ENCODE peak calls at places on chromosomes 6 and 20, in six cellular contexts. X, K, H, U, W and E are unnamed samples.

GRCh38 chr6:87430499-87430898 is 22.7 kb downstream of the CFAP206 start:
- DNase-seq in X (no peak), K (no peak), H (no peak), U (no peak), W (no peak), E (no peak)

GRCh38 chr20:58372836-58373235 is 16.2 kb upstream of the VAPB start:
- DNase-seq in X (peak), K (no peak), H (no peak), U (no peak), W (no peak), E (no peak)

GRCh38 chr6:169968541-169969270 is 217.3 kb downstream of the ERMARD start:
- DNase-seq in X (no peak), K (no peak), H (no peak), U (no peak), W (no peak), E (no peak)

GRCh38 chr6:47936820-47937219 is 155.0 kb downstream of the OPN5 start:
- DNase-seq in X (no peak), K (no peak), H (no peak), U (no peak), W (no peak), E (no peak)

GRCh38 chr6:1724616-1725015 is 114.9 kb downstream of the FOXC1 start:
- DNase-seq in X (no peak), K (no peak), H (no peak), U (peak), W (no peak), E (no peak)

GRCh38 chr6:109252261-109253041 is 129.8 kb downstream of the CD164 start:
- DNase-seq in X (peak), K (no peak), H (no peak), U (no peak), W (no peak), E (no peak)

GRCh38 chr20:37922016-37922415 is 19.1 kb downstream of the VSTM2L start:
- DNase-seq in X (no peak), K (no peak), H (no peak), U (no peak), W (no peak), E (no peak)

GRCh38 chr6:118644007-118644406 is 7.4 kb downstream of the CEP85L start:
- DNase-seq in X (no peak), K (no peak), H (peak), U (no peak), W (no peak), E (no peak)

GRCh38 chr6:44223471-44224153 is at the start of gene SLC29A1:
- DNase-seq in X (peak), K (no peak), H (peak), U (peak), W (peak), E (no peak)

GRCh38 chr20:57013741-57014140 is 252.7 kb downstream of the BMP7 start:
- DNase-seq in X (peak), K (no peak), H (no peak), U (peak), W (no peak), E (no peak)

GRCh38 chr6:21593927-21594421 is 423 bp downstream of the SOX4 start:
- DNase-seq in X (peak), K (no peak), H (peak), U (no peak), W (no peak), E (no peak)

GRCh38 chr6:75830959-75831885 is 82.2 kb downstream of the MYO6 start:
- DNase-seq in X (no peak), K (no peak), H (peak), U (peak), W (no peak), E (peak)

DNA sequence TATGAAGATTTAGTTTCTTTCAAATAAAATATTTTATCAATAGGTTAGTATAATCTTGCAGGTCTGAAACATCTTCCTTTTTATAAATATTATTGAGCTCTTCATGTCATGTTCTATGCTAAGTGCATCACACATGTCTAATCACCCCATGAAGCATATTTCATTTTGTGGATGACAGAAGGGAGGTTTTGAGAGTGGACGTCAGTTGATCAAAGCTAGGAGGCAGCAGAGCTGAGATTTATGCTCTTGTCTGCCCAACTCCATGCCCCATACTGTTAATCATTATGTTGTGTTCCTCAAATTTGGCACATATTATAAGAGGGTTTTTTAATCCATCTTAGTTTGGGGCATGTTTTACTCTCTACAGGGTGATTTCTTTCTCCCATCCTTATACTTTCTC is 22.7 kb downstream of the DSE start:
- DNase-seq in X (no peak), K (no peak), H (no peak), U (no peak), W (no peak), E (no peak)
- TF ChIP-seq CTCF in X (no peak), K (no peak), H (peak), U (no peak), W (peak), E (no peak)

GRCh38 chr6:113669641-113670040 is 187.5 kb upstream of the MARCKS start:
- DNase-seq in X (no peak), K (no peak), H (no peak), U (no peak), W (no peak), E (no peak)

GRCh38 chr6:113674075-113674474 is 183.1 kb upstream of the MARCKS start:
- DNase-seq in X (no peak), K (no peak), H (no peak), U (no peak), W (no peak), E (no peak)

GRCh38 chr6:113676057-113676456 is 181.1 kb upstream of the MARCKS start:
- DNase-seq in X (no peak), K (no peak), H (no peak), U (no peak), W (no peak), E (no peak)

GRCh38 chr6:113671440-113671839 is 185.7 kb upstream of the MARCKS start:
- DNase-seq in X (no peak), K (no peak), H (peak), U (no peak), W (no peak), E (no peak)

GRCh38 chr6:113672691-113673149 is 184.4 kb upstream of the MARCKS start:
- DNase-seq in X (no peak), K (no peak), H (peak), U (no peak), W (peak), E (peak)
- H3K4me3 ChIP-seq in X (no peak), K (peak), H (peak), U (no peak), W (peak), E (peak)

GRCh38 chr6:4860387-4860786 is 84.2 kb downstream of the CDYL start:
- DNase-seq in X (no peak), K (no peak), H (no peak), U (no peak), W (no peak), E (no peak)

GRCh38 chr6:4853349-4853748 is 77.1 kb downstream of the CDYL start:
- DNase-seq in X (no peak), K (no peak), H (no peak), U (no peak), W (no peak), E (no peak)

GRCh38 chr6:4853782-4854511 is 77.7 kb downstream of the CDYL start:
- DNase-seq in X (peak), K (no peak), H (peak), U (peak), W (no peak), E (no peak)

GRCh38 chr6:4858194-4859028 is 82.2 kb downstream of the CDYL start:
- DNase-seq in X (no peak), K (no peak), H (no peak), U (no peak), W (no peak), E (no peak)

DNA sequence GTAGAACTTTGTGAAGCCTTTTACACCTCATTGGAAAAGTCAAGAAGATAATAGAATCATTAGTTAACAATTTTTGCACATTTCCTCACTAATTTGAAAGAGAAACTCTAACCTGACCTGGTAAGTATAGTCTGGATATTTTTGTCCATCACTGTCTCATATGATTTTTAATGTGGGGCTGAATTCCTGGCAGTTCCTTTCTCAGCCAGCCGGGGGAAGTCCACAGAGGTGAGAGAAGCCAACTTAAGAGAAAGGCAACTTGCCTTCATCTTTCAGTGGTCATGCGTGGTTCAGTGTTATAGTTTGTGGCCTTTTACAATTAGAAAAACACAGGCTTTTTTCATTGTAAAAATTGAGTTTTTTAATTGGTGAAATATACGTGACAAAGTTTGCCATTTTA is 80.6 kb downstream of the CDYL start:
- DNase-seq in X (no peak), K (no peak), H (no peak), U (no peak), W (no peak), E (no peak)
- TF ChIP-seq CTCF in X (no peak), K (no peak), H (no peak), U (no peak), W (no peak), E (no peak)

DNA sequence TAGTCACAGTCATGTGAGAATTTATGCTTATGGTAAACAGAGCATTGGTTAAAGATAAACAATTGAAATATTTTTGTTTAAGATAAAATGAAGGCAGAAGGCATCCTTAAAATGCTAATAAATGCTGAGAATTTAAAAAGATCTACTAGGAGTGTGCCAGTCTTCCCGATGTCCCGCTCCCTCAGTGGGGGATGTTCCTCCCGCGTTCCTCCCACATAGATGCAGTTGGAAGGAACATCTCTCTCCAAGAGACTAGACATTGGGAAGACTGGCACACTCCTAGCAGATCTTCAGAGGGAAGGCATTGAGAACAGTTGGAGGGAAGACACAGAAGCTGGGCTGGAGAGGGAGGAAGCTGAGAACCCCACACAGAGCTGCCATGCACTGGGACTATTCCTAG is 203.3 kb downstream of the EDN1 start:
- DNase-seq in X (no peak), K (no peak), H (no peak), U (no peak), W (no peak), E (no peak)
- H3K4me3 ChIP-seq in X (no peak), K (no peak), H (no peak), U (no peak), W (no peak), E (no peak)

GRCh38 chr6:154508573-154509375 is 1.7 kb downstream of the CNKSR3 start:
- DNase-seq in X (peak), K (no peak), H (peak), U (peak), W (no peak), E (no peak)

GRCh38 chr6:154509421-154510143 is 903 bp downstream of the CNKSR3 start:
- DNase-seq in X (peak), K (no peak), H (no peak), U (peak), W (no peak), E (no peak)

GRCh38 chr6:154511735-154512097 is 1.2 kb upstream of the CNKSR3 start:
- DNase-seq in X (no peak), K (no peak), H (no peak), U (no peak), W (no peak), E (no peak)

GRCh38 chr6:154512214-154512613 is 1.7 kb upstream of the CNKSR3 start:
- DNase-seq in X (no peak), K (no peak), H (no peak), U (no peak), W (no peak), E (no peak)

DNA sequence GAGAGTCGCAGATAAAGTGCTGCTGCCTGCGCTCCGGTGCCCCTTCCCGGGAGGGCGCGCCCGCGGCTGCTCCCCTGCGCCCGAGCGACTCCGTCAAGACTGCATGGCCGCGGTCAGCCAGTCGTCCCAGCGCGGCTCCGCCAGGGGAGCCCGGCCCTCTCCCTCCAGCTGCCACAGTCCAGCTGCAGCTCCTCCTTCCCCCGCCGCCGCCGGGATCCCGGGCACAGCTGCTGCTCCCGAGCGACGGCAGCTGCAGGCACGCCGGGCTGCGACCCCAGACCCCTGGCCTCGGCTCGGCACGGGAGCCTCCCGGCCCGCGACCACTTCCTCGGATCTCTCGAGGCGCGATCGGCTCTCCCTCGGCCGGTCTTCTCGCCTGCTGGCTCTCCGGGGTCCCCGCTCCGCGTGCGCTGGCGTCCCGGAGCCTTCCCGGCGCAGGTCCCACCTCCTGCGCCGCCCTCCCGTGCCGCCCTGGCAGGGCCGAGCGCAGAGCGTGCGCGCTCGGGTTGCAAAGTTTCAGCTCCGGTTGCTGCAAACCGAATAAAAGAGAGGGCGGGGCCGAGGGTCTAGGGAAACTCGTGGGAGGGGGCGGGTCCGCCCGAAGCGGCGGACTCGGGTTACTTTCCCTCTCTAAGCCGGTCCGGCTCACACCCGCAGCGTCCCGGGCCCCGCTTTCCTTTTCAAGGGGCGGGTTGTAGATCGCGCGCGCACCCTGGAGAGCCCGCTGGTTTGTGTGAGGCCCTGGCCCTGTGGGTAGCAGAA is at the start of gene CNKSR3:
- DNase-seq in X (peak), K (peak), H (peak), U (peak), W (peak), E (peak)
- TF ChIP-seq CTCF in X (no peak), K (no peak), H (peak), U (no peak), W (no peak), E (no peak)

GRCh38 chr6:147708170-147708569 is 199.7 kb downstream of the SAMD5 start:
- DNase-seq in X (no peak), K (no peak), H (no peak), U (no peak), W (no peak), E (no peak)

GRCh38 chr6:147711511-147711910 is 203.0 kb downstream of the SAMD5 start:
- DNase-seq in X (no peak), K (no peak), H (no peak), U (no peak), W (no peak), E (peak)

GRCh38 chr6:147710890-147711289 is 202.4 kb downstream of the SAMD5 start:
- DNase-seq in X (no peak), K (no peak), H (no peak), U (no peak), W (no peak), E (no peak)

GRCh38 chr6:147707524-147707923 is 199.0 kb downstream of the SAMD5 start:
- DNase-seq in X (peak), K (no peak), H (no peak), U (no peak), W (no peak), E (no peak)

GRCh38 chr6:147709396-147710272 is 201.1 kb downstream of the SAMD5 start:
- DNase-seq in X (peak), K (no peak), H (no peak), U (no peak), W (no peak), E (no peak)
- H3K4me3 ChIP-seq in X (no peak), K (no peak), H (no peak), U (no peak), W (no peak), E (no peak)

GRCh38 chr20:51313275-51313898 is 229.1 kb downstream of the NFATC2 start:
- DNase-seq in X (no peak), K (no peak), H (peak), U (no peak), W (no peak), E (no peak)
- TF ChIP-seq CTCF in X (no peak), K (no peak), H (no peak), U (no peak), W (no peak), E (peak)